ENCODE peak calls at places on chromosomes 12 and 14, in eight cellular contexts. K is uterus, C is HFF-Myc, U is Calu3, I is foreskin fibroblast, A is pancreas, Y is AG09319, Z is fibroblast of mammary gland. B is an unnamed sample.

GRCh38 chr12:92096346-92097136 is 49.1 kb downstream of the BTG1 start:
- DNase-seq in Z (peak; percentile 17), A (no peak), K (no peak), I (no peak), Y (no peak), C (no peak), U (no peak), B (no peak)

GRCh38 chr14:92846162-92846897 is 52.2 kb downstream of the GOLGA5 start:
- DNase-seq in C (peak; percentile 21), A (peak; percentile 18), K (no peak), I (peak; percentile 75), Y (no peak), U (no peak), Z (peak; percentile 90), B (peak; percentile 72)

GRCh38 chr12:74999474-74999873 is 210.2 kb downstream of the KCNC2 start:
- DNase-seq in K (no peak), U (no peak), Z (no peak), C (no peak), I (no peak), Y (no peak), A (no peak), B (no peak)

GRCh38 chr12:107319536-107320030 is 226.2 kb upstream of the CRY1 start:
- DNase-seq in A (no peak), I (no peak), K (no peak), C (no peak), U (no peak), Z (no peak), Y (no peak), B (no peak)

GRCh38 chr14:51006781-51007211 is 62.5 kb upstream of the PYGL start:
- DNase-seq in C (peak; percentile 19), Z (peak; percentile 95), I (peak; percentile 81), K (peak; percentile 46), A (no peak), Y (peak; percentile 63), U (no peak), B (no peak)

GRCh38 chr12:109433618-109434017 is 43.5 kb downstream of the KCTD10 start:
- DNase-seq in C (no peak), Y (no peak), I (no peak), U (peak; percentile 24), K (peak; percentile 18), Z (peak; percentile 37), A (no peak), B (no peak)

GRCh38 chr14:69008411-69008810 is 29.3 kb upstream of the ACTN1 start:
- DNase-seq in U (no peak), K (no peak), C (no peak), A (no peak), I (no peak), Z (no peak), Y (no peak), B (no peak)

GRCh38 chr12:52216807-52217206 is 16.2 kb upstream of the KRT7 start:
- DNase-seq in K (no peak), C (no peak), U (no peak), A (peak; percentile 68), Y (no peak), Z (no peak), I (no peak), B (no peak)

GRCh38 chr12:132506328-132506727 is 16.4 kb downstream of the FBRSL1 start:
- DNase-seq in Y (no peak), U (no peak), I (no peak), K (no peak), C (no peak), Z (no peak), A (peak; percentile 64), B (no peak)

GRCh38 chr14:93042968-93043940 is 72.5 kb downstream of the ITPK1 start:
- DNase-seq in U (peak; percentile 96), A (peak; percentile 84), C (peak; percentile 41), I (peak; percentile 74), K (no peak), Y (peak; percentile 62), Z (peak; percentile 30), B (peak; percentile 45)

GRCh38 chr12:126189856-126190255 is 1124.6 kb downstream of the AACS start:
- DNase-seq in Z (no peak), I (no peak), C (no peak), A (peak; percentile 33), Y (no peak), U (no peak), K (no peak), B (no peak)

GRCh38 chr12:83945871-83946270 is 966.7 kb downstream of the SLC6A15 start:
- DNase-seq in U (no peak), K (no peak), A (no peak), C (peak; percentile 84), I (peak; percentile 47), Y (peak; percentile 10), Z (peak; percentile 89), B (no peak)

GRCh38 chr14:103712633-103713247 is 2.5 kb downstream of the XRCC3 start:
- DNase-seq in Y (no peak), Z (no peak), U (no peak), A (no peak), K (no peak), C (no peak), I (no peak), B (no peak)

GRCh38 chr12:30088259-30088995 is 304.7 kb upstream of the TMTC1 start:
- DNase-seq in A (no peak), Z (no peak), C (no peak), K (no peak), I (no peak), U (no peak), Y (no peak), B (no peak)

GRCh38 chr14:72060460-72060859 is 128.2 kb downstream of the RGS6 start:
- DNase-seq in A (no peak), I (no peak), Y (no peak), U (no peak), K (no peak), C (no peak), Z (no peak), B (no peak)

GRCh38 chr12:10366875-10367274 is 23.0 kb downstream of the KLRK1 start:
- DNase-seq in A (no peak), Y (no peak), C (no peak), U (no peak), K (no peak), Z (peak; percentile 59), I (peak; percentile 28), B (no peak)

GRCh38 chr14:90642239-90642717 is 174.0 kb downstream of the TTC7B start:
- DNase-seq in A (no peak), U (peak; percentile 30), K (no peak), Z (no peak), Y (no peak), I (no peak), C (no peak), B (no peak)

GRCh38 chr14:70013269-70013873 is 134.2 kb downstream of the SMOC1 start:
- DNase-seq in Y (no peak), C (no peak), U (peak; percentile 73), I (no peak), K (no peak), Z (peak; percentile 43), A (peak; percentile 18), B (peak; percentile 54)

GRCh38 chr12:15852383-15852782 is 29.8 kb upstream of the STRAP start:
- DNase-seq in C (no peak), U (no peak), A (no peak), Z (peak; percentile 93), Y (peak; percentile 44), K (no peak), I (no peak), B (no peak)

GRCh38 chr14:63295991-63296630 is 22.6 kb downstream of the GPHB5 start:
- DNase-seq in Y (no peak), A (no peak), C (no peak), Z (peak; percentile 41), U (no peak), I (no peak), K (no peak), B (no peak)

GRCh38 chr12:25135531-25136154 is 59.3 kb downstream of the DNAI7 start:
- DNase-seq in K (no peak), I (no peak), U (no peak), Z (no peak), C (no peak), Y (no peak), A (no peak), B (no peak)
- TF ChIP-seq CTCF in K (no peak), I (no peak), U (no peak), Z (no peak), C (no peak), Y (no peak), A (no peak), B (no peak)

GRCh38 chr14:44009642-44010041 is 497.4 kb downstream of the FSCB start:
- DNase-seq in K (no peak), I (no peak), U (no peak), Y (no peak), Z (no peak), A (no peak), C (no peak), B (no peak)
- TF ChIP-seq CTCF in K (no peak), I (no peak), U (no peak), Y (no peak), Z (no peak), A (no peak), C (no peak), B (no peak)

DNA sequence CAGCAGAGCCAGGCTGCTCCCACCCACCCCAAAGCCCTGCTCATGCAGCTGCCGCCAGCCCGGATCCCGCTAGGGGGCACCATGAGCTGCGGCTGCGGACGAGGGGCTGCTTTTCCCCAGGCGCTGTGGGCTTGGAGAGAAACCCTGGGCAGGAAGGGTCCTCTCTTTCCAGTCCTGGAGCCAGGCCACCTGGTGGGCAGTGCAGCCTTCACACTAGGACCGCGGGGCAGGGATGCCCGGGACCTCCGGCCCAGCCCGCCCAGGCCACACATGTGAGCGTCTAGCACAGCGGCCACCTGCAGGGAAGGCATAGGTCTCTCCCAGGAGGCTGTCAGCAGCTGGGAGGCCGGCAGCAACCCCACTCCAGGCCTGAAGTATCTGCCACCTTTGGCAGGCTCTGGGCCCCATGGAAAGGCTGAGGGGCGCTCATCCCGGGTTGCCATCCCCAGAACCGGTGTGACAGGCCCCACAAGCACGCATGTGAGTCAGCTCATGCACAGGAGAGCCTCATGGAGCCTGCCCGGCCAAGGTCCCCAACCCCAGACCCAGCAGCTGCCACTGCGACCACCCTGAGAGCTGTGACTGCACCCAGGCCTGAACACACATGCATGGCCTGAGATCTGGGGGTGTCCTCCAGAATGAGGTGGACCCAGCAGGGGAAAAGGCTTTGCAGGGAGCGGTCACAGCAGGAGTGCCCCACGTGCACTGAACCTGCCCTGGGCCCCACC is 280.0 kb upstream of the RTL1 start:
- DNase-seq in Y (no peak), I (no peak), U (peak; percentile 22), A (no peak), Z (no peak), C (no peak), K (peak; percentile 42), B (no peak)
- TF ChIP-seq CTCF in Y (no peak), I (no peak), U (no peak), A (no peak), Z (no peak), C (no peak), K (peak; percentile 57), B (no peak)

GRCh38 chr14:29527286-29527685 is 400.4 kb downstream of the PRKD1 start:
- DNase-seq in A (no peak), Z (no peak), C (no peak), U (no peak), I (no peak), Y (no peak), K (no peak), B (no peak)

GRCh38 chr14:29528889-29529288 is 398.8 kb downstream of the PRKD1 start:
- DNase-seq in I (no peak), C (no peak), A (no peak), K (no peak), Y (no peak), Z (no peak), U (no peak), B (no peak)

DNA sequence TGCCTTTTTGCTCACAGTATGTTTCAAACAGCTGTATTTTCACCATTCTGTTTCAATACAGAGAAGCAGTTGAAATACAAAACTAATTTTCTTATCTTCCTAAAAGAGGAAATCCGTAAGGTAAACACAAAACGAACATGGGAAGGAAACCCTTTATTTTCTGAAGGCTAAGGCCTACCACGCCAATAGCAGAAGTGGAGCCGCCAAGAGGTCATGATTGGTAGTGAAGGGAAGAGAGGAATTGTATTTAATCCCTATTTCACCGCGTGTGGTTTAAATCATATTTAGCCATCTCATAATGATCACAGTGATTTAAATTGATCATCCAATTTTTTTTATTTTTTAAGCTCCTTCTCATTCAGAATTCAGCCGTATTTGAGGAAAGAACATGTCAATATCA is 398.2 kb downstream of the PRKD1 start:
- DNase-seq in Z (peak; percentile 28), C (no peak), U (peak; percentile 20), I (no peak), A (no peak), K (no peak), Y (no peak), B (no peak)
- TF ChIP-seq CTCF in Z (peak; percentile 67), C (peak; percentile 51), U (peak; percentile 18), I (peak; percentile 24), A (no peak), K (no peak), Y (no peak), B (no peak)